ENCODE peak calls at places on chromosomes 13 and 19, in six cellular contexts. One of them, this sample, is unnamed.

GRCh38 chr19:6577410-6578125 is 13.4 kb downstream of the CD70 start:
- DNase-seq in ascending aorta: no peak
- DNase-seq in transverse colon: peak; percentile 25
- DNase-seq in stimulated activated CD4-positive, alpha-beta T cell treated with anti-CD3 and anti-CD28 coated beads, TNF-alpha, amount 100 ng/mL, for 24 hours: no peak
- DNase-seq in GOT3: no peak
- DNase-seq in nephron progenitor cell: no peak
- DNase-seq in this sample: no peak

GRCh38 chr13:40668335-40668734 is 1.9 kb upstream of the FOXO1 start:
- DNase-seq in ascending aorta: no peak
- DNase-seq in transverse colon: peak; percentile 50
- DNase-seq in stimulated activated CD4-positive, alpha-beta T cell treated with anti-CD3 and anti-CD28 coated beads, TNF-alpha, amount 100 ng/mL, for 24 hours: no peak
- DNase-seq in GOT3: no peak
- DNase-seq in nephron progenitor cell: peak; percentile 13
- DNase-seq in this sample: no peak

GRCh38 chr13:25252229-25252628 is 35.1 kb downstream of the MTMR6 start:
- DNase-seq in ascending aorta: no peak
- DNase-seq in transverse colon: no peak
- DNase-seq in stimulated activated CD4-positive, alpha-beta T cell treated with anti-CD3 and anti-CD28 coated beads, TNF-alpha, amount 100 ng/mL, for 24 hours: no peak
- DNase-seq in GOT3: no peak
- DNase-seq in nephron progenitor cell: no peak
- DNase-seq in this sample: no peak

GRCh38 chr19:18645035-18645511 is 8.2 kb downstream of the KLHL26 start:
- DNase-seq in ascending aorta: peak; percentile 90
- DNase-seq in transverse colon: no peak
- DNase-seq in stimulated activated CD4-positive, alpha-beta T cell treated with anti-CD3 and anti-CD28 coated beads, TNF-alpha, amount 100 ng/mL, for 24 hours: no peak
- DNase-seq in GOT3: no peak
- DNase-seq in nephron progenitor cell: no peak
- DNase-seq in this sample: no peak

GRCh38 chr19:14366529-14366928 is 14.7 kb upstream of the ADGRE5 start:
- DNase-seq in ascending aorta: peak; percentile 82
- DNase-seq in transverse colon: peak; percentile 95
- DNase-seq in stimulated activated CD4-positive, alpha-beta T cell treated with anti-CD3 and anti-CD28 coated beads, TNF-alpha, amount 100 ng/mL, for 24 hours: peak; percentile 81
- DNase-seq in GOT3: no peak
- DNase-seq in nephron progenitor cell: peak; percentile 47
- DNase-seq in this sample: peak; percentile 46

GRCh38 chr19:15249912-15250634 is 17.8 kb upstream of the EPHX3 start:
- DNase-seq in ascending aorta: peak; percentile 90
- DNase-seq in transverse colon: no peak
- DNase-seq in stimulated activated CD4-positive, alpha-beta T cell treated with anti-CD3 and anti-CD28 coated beads, TNF-alpha, amount 100 ng/mL, for 24 hours: no peak
- DNase-seq in GOT3: no peak
- DNase-seq in nephron progenitor cell: peak; percentile 52
- DNase-seq in this sample: no peak

GRCh38 chr19:39827216-39827615 is 6.7 kb downstream of the DYRK1B start:
- DNase-seq in ascending aorta: no peak
- DNase-seq in transverse colon: no peak
- DNase-seq in stimulated activated CD4-positive, alpha-beta T cell treated with anti-CD3 and anti-CD28 coated beads, TNF-alpha, amount 100 ng/mL, for 24 hours: no peak
- DNase-seq in GOT3: no peak
- DNase-seq in nephron progenitor cell: no peak
- DNase-seq in this sample: no peak

GRCh38 chr19:3669134-3669436 is 31.2 kb downstream of the PIP5K1C start:
- DNase-seq in ascending aorta: no peak
- DNase-seq in transverse colon: no peak
- DNase-seq in stimulated activated CD4-positive, alpha-beta T cell treated with anti-CD3 and anti-CD28 coated beads, TNF-alpha, amount 100 ng/mL, for 24 hours: no peak
- DNase-seq in GOT3: no peak
- DNase-seq in nephron progenitor cell: no peak
- DNase-seq in this sample: no peak

GRCh38 chr19:47275866-47276461 is 1.3 kb downstream of the INAFM1 start:
- DNase-seq in ascending aorta: peak; percentile 80
- DNase-seq in transverse colon: no peak
- DNase-seq in stimulated activated CD4-positive, alpha-beta T cell treated with anti-CD3 and anti-CD28 coated beads, TNF-alpha, amount 100 ng/mL, for 24 hours: no peak
- DNase-seq in GOT3: no peak
- DNase-seq in nephron progenitor cell: no peak
- DNase-seq in this sample: no peak

GRCh38 chr19:35901854-35902661 is at the start of gene HCST:
- DNase-seq in ascending aorta: no peak
- DNase-seq in transverse colon: peak; percentile 30
- DNase-seq in stimulated activated CD4-positive, alpha-beta T cell treated with anti-CD3 and anti-CD28 coated beads, TNF-alpha, amount 100 ng/mL, for 24 hours: no peak
- DNase-seq in GOT3: no peak
- DNase-seq in nephron progenitor cell: no peak
- DNase-seq in this sample: no peak

GRCh38 chr13:47190696-47191095 is 293.8 kb upstream of the HTR2A start:
- DNase-seq in ascending aorta: no peak
- DNase-seq in transverse colon: no peak
- DNase-seq in stimulated activated CD4-positive, alpha-beta T cell treated with anti-CD3 and anti-CD28 coated beads, TNF-alpha, amount 100 ng/mL, for 24 hours: no peak
- DNase-seq in GOT3: no peak
- DNase-seq in nephron progenitor cell: no peak
- DNase-seq in this sample: no peak